ENCODE peak calls at places on chromosome 6, in seven cellular contexts. H, P, Y, S, E, K and C are unnamed samples.

GRCh38 chr6:138347840-138348239 is 29.9 kb upstream of the SMIM28 start:
- DNase-seq in H (no peak), P (no peak), Y (no peak), S (no peak), E (no peak), K (no peak), C (no peak)

GRCh38 chr6:123849406-123849805 is 45.7 kb downstream of the NKAIN2 start:
- DNase-seq in H (no peak), P (no peak), Y (no peak), S (no peak), E (no peak), K (no peak), C (no peak)

GRCh38 chr6:127191716-127192115 is 73.2 kb downstream of the RSPO3 start:
- DNase-seq in H (no peak), P (no peak), Y (peak; percentile 65), S (no peak), E (peak; percentile 54), K (no peak), C (no peak)

GRCh38 chr6:107985701-107986100 is 27.7 kb upstream of the SEC63 start:
- DNase-seq in H (no peak), P (no peak), Y (no peak), S (no peak), E (no peak), K (peak; percentile 60), C (no peak)

GRCh38 chr6:35725721-35726438 is 11.0 kb upstream of the ARMC12 start:
- DNase-seq in H (no peak), P (no peak), Y (no peak), S (no peak), E (peak; percentile 76), K (no peak), C (no peak)

GRCh38 chr6:82874867-82875266 is 190.8 kb downstream of the UBE3D start:
- DNase-seq in H (no peak), P (no peak), Y (no peak), S (no peak), E (no peak), K (no peak), C (no peak)

GRCh38 chr6:160103825-160104100 is 17.9 kb upstream of the SLC22A1 start:
- DNase-seq in H (no peak), P (no peak), Y (no peak), S (no peak), E (no peak), K (no peak), C (no peak)

GRCh38 chr6:49979584-49979983 is 10.2 kb upstream of the DEFB113 start:
- DNase-seq in H (no peak), P (no peak), Y (no peak), S (no peak), E (no peak), K (no peak), C (no peak)

GRCh38 chr6:127841811-127842210 is 59.0 kb downstream of the THEMIS start:
- DNase-seq in H (no peak), P (no peak), Y (peak; percentile 56), S (no peak), E (peak; percentile 6), K (no peak), C (no peak)

GRCh38 chr6:10429638-10430427 is 15.0 kb upstream of the TFAP2A start:
- DNase-seq in H (peak; percentile 50), P (peak; percentile 23), Y (peak; percentile 52), S (no peak), E (peak; percentile 70), K (peak; percentile 78), C (peak; percentile 89)

GRCh38 chr6:5569491-5569890 is 308.2 kb downstream of the FARS2 start:
- DNase-seq in H (no peak), P (no peak), Y (peak; percentile 49), S (no peak), E (peak; percentile 33), K (no peak), C (no peak)

GRCh38 chr6:33994198-33995045 is 151.5 kb downstream of the GRM4 start:
- DNase-seq in H (no peak), P (no peak), Y (no peak), S (peak; percentile 14), E (no peak), K (no peak), C (no peak)

GRCh38 chr6:157432231-157432630 is 51.2 kb downstream of the ZDHHC14 start:
- DNase-seq in H (no peak), P (no peak), Y (no peak), S (no peak), E (no peak), K (no peak), C (no peak)

DNA sequence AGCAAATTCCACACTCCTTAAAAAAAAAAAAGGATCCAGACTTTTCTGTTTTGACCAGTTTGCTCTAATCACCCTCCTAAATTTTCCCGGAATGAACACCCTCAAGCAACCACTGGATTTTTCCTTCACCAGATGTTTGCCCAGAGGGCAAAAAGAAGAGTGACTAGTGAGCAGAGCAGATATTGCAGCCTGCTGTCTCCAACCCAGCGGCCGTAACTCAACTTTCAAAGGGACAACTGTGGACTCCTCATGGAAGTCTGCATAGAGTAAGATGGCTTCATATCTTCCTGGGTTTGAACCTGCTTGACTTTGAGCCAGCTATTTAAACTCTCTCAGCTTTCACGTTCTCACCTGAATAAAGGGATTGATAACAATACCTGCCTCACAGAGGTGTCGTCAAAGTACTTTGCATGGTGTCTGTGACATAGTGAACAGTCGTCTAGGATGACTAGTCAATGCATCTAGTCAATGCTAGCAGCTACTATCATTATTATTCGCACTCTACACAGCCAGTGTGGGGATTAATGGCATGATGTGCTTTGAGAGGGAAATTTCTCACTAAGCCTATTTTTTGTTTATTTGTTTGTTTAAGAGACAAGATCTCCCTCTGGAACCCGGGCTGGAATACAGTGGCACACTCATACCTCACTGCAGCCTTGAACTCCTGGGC is 92.2 kb upstream of the HIVEP1 start:
- DNase-seq in H (no peak), P (no peak), Y (no peak), S (no peak), E (peak; percentile 20), K (peak; percentile 74), C (no peak)
- H4K8ac ChIP-seq in H (no peak overlapping the region), P (no peak overlapping the region), Y (no peak overlapping the region), S (no peak overlapping the region), E (no peak overlapping the region), K (no peak overlapping the region), C (no peak overlapping the region)

DNA sequence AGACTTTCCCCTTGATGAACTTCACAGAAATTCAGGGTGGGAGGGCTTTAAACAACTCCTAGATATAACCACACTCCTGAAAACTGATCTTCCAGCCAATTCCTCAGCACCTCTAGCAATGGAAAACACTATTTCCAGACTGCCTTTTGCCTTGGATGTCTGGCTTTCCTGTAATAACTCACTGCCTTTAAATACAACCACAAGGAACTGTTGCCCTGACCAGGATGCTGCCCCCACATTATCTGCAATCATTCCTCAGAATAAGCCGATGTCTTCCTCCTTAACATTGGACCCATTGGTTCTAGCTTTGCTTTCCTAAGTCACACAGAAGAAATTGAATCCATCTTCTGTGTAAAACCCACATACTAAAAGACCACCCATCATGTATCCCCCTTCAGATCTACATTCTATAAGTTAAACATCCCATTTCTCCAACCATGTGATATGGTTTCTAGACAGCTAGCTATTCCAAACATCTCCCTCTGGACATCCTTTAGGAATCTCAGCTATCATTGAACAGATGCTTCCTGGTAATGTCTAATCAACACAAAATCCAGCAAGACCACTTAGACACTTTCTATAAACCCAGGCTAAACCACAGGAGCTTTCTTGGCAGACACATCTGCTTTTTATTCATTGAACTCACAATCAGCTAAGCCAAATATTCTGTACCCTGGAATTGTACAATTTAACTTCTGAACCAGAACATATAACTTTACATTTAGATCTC is 95.9 kb upstream of the KCNQ5 start:
- DNase-seq in H (no peak), P (no peak), Y (peak; percentile 69), S (no peak), E (no peak), K (no peak), C (no peak)
- H4K8ac ChIP-seq in H (no peak overlapping the region), P (no peak overlapping the region), Y (peak overlapping the region; percentile 3), S (no peak overlapping the region), E (no peak overlapping the region), K (no peak overlapping the region), C (no peak overlapping the region)

GRCh38 chr6:44658571-44658970 is 271.1 kb downstream of the CDC5L start:
- DNase-seq in H (no peak), P (no peak), Y (no peak), S (no peak), E (no peak), K (no peak), C (no peak)
- H4K8ac ChIP-seq in H (no peak overlapping the region), P (no peak overlapping the region), Y (no peak overlapping the region), S (no peak overlapping the region), E (no peak overlapping the region), K (no peak overlapping the region), C (no peak overlapping the region)

DNA sequence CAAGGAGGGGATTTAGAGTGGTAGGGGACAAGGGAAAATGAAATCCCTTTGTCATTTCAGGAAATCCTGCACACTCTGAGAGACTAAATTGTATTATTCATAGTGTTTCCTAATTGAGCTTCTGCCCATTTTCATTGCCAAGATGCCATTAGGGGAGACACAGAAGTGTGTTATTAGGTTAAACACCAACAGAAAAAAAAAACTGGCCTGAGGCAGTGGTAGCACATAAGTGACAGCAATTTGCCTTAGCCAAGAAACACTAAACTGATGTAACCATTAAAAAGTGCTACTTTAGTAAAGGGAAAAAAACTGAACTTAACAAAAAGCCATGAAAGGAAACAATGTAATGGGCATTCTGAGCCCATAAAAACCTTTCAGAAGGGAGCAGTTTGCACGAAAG is 270.5 kb upstream of the PLN start:
- DNase-seq in H (no peak), P (no peak), Y (no peak), S (no peak), E (no peak), K (no peak), C (no peak)
- H4K8ac ChIP-seq in H (no peak overlapping the region), P (no peak overlapping the region), Y (no peak overlapping the region), S (no peak overlapping the region), E (no peak overlapping the region), K (no peak overlapping the region), C (no peak overlapping the region)

GRCh38 chr6:30319146-30319835 is 7.4 kb upstream of the TRIM39 start:
- DNase-seq in H (no peak), P (no peak), Y (peak; percentile 44), S (no peak), E (peak; percentile 41), K (no peak), C (no peak)
- H4K8ac ChIP-seq in H (no peak overlapping the region), P (no peak overlapping the region), Y (no peak overlapping the region), S (no peak overlapping the region), E (no peak overlapping the region), K (no peak overlapping the region), C (no peak overlapping the region)